ENCODE peak calls at places on chromosomes 11 and 22, in nine cellular contexts. E, M, C, H, D, U, R, Z and P are unnamed samples.

GRCh38 chr11:125001073-125001764 is 47.2 kb downstream of the CCDC15 start:
- DNase-seq in M (no peak), R (no peak), H (no peak), U (no peak), D (no peak), C (no peak), Z (no peak), E (no peak), P (no peak)

GRCh38 chr22:44689173-44689572 is 12.8 kb upstream of the PRR5 start:
- DNase-seq in E (no peak), Z (no peak), H (no peak), U (no peak), D (no peak), M (no peak), R (no peak), C (no peak), P (no peak)

GRCh38 chr11:73380321-73380720 is 4.1 kb downstream of the RELT start:
- DNase-seq in R (no peak), E (no peak), D (no peak), H (peak), U (no peak), M (no peak), Z (no peak), C (no peak), P (no peak)

GRCh38 chr11:124541204-124541603 is 2.2 kb downstream of the OR8B12 start:
- DNase-seq in Z (no peak), R (no peak), H (no peak), U (no peak), M (no peak), E (no peak), D (no peak), C (no peak), P (no peak)

GRCh38 chr11:8913961-8914660 is 3.1 kb downstream of the AKIP1 start:
- DNase-seq in R (no peak), C (no peak), E (peak), H (no peak), U (peak), D (no peak), M (peak), Z (peak), P (peak)

GRCh38 chr11:44029507-44029845 is 18.3 kb upstream of the ACCSL start:
- DNase-seq in M (peak), C (no peak), D (no peak), H (no peak), Z (no peak), R (no peak), U (no peak), E (no peak), P (no peak)

GRCh38 chr11:126135182-126136176 is 72.8 kb upstream of the CDON start:
- DNase-seq in U (no peak), E (no peak), R (no peak), D (no peak), C (no peak), Z (no peak), M (no peak), H (peak), P (no peak)

GRCh38 chr22:22119003-22119402 is 125.6 kb upstream of the VPREB1 start:
- DNase-seq in E (no peak), Z (no peak), D (no peak), M (no peak), U (no peak), C (no peak), H (no peak), R (no peak), P (no peak)

GRCh38 chr11:45933131-45933821 is 10.8 kb downstream of the LARGE2 start:
- DNase-seq in M (no peak), C (no peak), H (peak), R (no peak), Z (no peak), U (peak), D (no peak), E (no peak), P (no peak)

GRCh38 chr11:115959098-115959497 is 454.9 kb upstream of the CADM1 start:
- DNase-seq in M (peak), U (no peak), R (no peak), C (no peak), E (no peak), H (no peak), Z (no peak), D (no peak), P (no peak)

GRCh38 chr11:117011541-117011908 is 86.7 kb downstream of the SIK3 start:
- DNase-seq in R (no peak), C (no peak), D (no peak), E (no peak), U (no peak), H (no peak), Z (no peak), M (no peak), P (no peak)

GRCh38 chr11:116701297-116701801 is 71.4 kb downstream of the BUD13 start:
- DNase-seq in C (no peak), D (no peak), U (peak), Z (no peak), H (peak), E (no peak), M (no peak), R (no peak), P (no peak)

GRCh38 chr11:8251767-8252295 is 11.8 kb downstream of the LMO1 start:
- DNase-seq in D (no peak), U (peak), C (no peak), E (no peak), M (no peak), H (peak), Z (no peak), R (no peak), P (peak)

GRCh38 chr11:114342476-114342875 is 46.3 kb downstream of the NNMT start:
- DNase-seq in C (no peak), Z (no peak), D (no peak), R (no peak), M (no peak), E (no peak), H (no peak), U (no peak), P (no peak)

GRCh38 chr11:111665779-111666178 is 63.5 kb downstream of the SIK2 start:
- DNase-seq in M (no peak), D (no peak), C (no peak), R (no peak), Z (peak), U (no peak), H (no peak), E (no peak), P (no peak)

GRCh38 chr11:67213251-67213650 is 53.0 kb upstream of the GRK2 start:
- DNase-seq in H (no peak), M (no peak), Z (no peak), R (no peak), D (no peak), E (no peak), U (no peak), C (peak), P (no peak)

GRCh38 chr11:14411818-14412217 is 52.8 kb upstream of the RRAS2 start:
- DNase-seq in H (no peak), E (no peak), D (peak), Z (peak), U (no peak), R (no peak), C (peak), M (no peak), P (no peak)

GRCh38 chr22:29932121-29932520 is 49.1 kb downstream of the MTMR3 start:
- DNase-seq in D (no peak), C (no peak), R (no peak), E (no peak), H (no peak), U (no peak), Z (no peak), M (no peak), P (no peak)

GRCh38 chr11:1139441-1140066 is 18.2 kb upstream of the MUC5AC start:
- DNase-seq in R (no peak), D (no peak), H (peak), M (peak), U (peak), E (no peak), Z (no peak), C (no peak), P (peak)

GRCh38 chr22:43477151-43477725 is 65.4 kb downstream of the MPPED1 start:
- DNase-seq in R (no peak), D (no peak), H (peak), E (no peak), U (no peak), Z (no peak), M (no peak), C (no peak), P (no peak)

GRCh38 chr11:57073121-57073520 is 84.4 kb downstream of the OR5AK2 start:
- DNase-seq in U (no peak), C (no peak), E (no peak), R (no peak), D (no peak), H (no peak), M (no peak), Z (no peak), P (no peak)

GRCh38 chr22:42080287-42080686 is 787 bp downstream of the SMDT1 start:
- DNase-seq in Z (no peak), U (peak), E (no peak), H (peak), M (no peak), R (no peak), C (no peak), D (no peak), P (peak)

GRCh38 chr22:38429460-38430128 is 25.4 kb downstream of the KCNJ4 start:
- DNase-seq in D (no peak), C (peak), Z (no peak), M (no peak), U (no peak), E (no peak), R (no peak), H (no peak), P (no peak)

GRCh38 chr11:63635762-63636465 is 21.7 kb upstream of the PLAAT3 start:
- DNase-seq in C (no peak), D (peak), Z (peak), R (peak), E (peak), M (peak), U (peak), H (no peak), P (peak)

GRCh38 chr22:40387758-40388157 is 17.4 kb downstream of the SGSM3 start:
- DNase-seq in M (peak), E (no peak), D (no peak), C (no peak), R (no peak), U (peak), H (no peak), Z (no peak), P (peak)

GRCh38 chr11:6365659-6366058 is 24.6 kb upstream of the SMPD1 start:
- DNase-seq in C (no peak), E (no peak), D (no peak), Z (no peak), H (no peak), R (no peak), U (no peak), M (peak), P (peak)

GRCh38 chr11:78313898-78314297 is 103.7 kb downstream of the GAB2 start:
- DNase-seq in M (no peak), E (no peak), Z (no peak), U (no peak), C (no peak), H (no peak), R (no peak), D (no peak), P (peak)